ENCODE peak calls at places on chromosome 22, in five cellular contexts. M is transverse colon, C is mammary epithelial cell, H is OCI-LY7, L is sigmoid colon. F is an unnamed sample.

GRCh38 chr22:17268501-17269223 is 49.4 kb upstream of the ADA2 start:
- DNase-seq in H (peak; percentile 24), L (no peak), M (no peak), C (no peak), F (no peak)

GRCh38 chr22:32776800-32777199 is 24.7 kb upstream of the TIMP3 start:
- DNase-seq in C (peak; percentile 43), L (no peak), H (no peak), M (no peak), F (no peak)

GRCh38 chr22:24550028-24550901 is 4.7 kb downstream of the GUCD1 start:
- DNase-seq in H (no peak), M (peak; percentile 69), C (no peak), L (no peak), F (no peak)

GRCh38 chr22:24153959-24154358 is 27.3 kb upstream of the SUSD2 start:
- DNase-seq in C (no peak), L (no peak), H (peak; percentile 45), M (no peak), F (no peak)

GRCh38 chr22:27971926-27972325 is 52.9 kb upstream of the PITPNB start:
- DNase-seq in H (no peak), L (no peak), M (no peak), C (no peak), F (no peak)

GRCh38 chr22:37716708-37717107 is 19.9 kb downstream of the TRIOBP start:
- DNase-seq in H (no peak), L (no peak), C (peak; percentile 80), M (no peak), F (no peak)

GRCh38 chr22:23824476-23825245 is 14.1 kb downstream of the DERL3 start:
- DNase-seq in M (no peak), L (peak; percentile 43), C (no peak), H (no peak), F (no peak)

GRCh38 chr22:19800761-19801244 is 40.2 kb downstream of the TBX1 start:
- DNase-seq in L (peak; percentile 66), C (no peak), M (no peak), H (no peak), F (peak; percentile 27)

GRCh38 chr22:27677895-27678458 is 123.6 kb downstream of the MN1 start:
- DNase-seq in M (no peak), C (no peak), H (no peak), L (no peak), F (no peak)

GRCh38 chr22:30062256-30062655 is 18.0 kb upstream of the HORMAD2 start:
- DNase-seq in M (peak; percentile 52), H (no peak), C (no peak), L (no peak), F (no peak)

GRCh38 chr22:24427500-24428164 is at the start of gene ADORA2A:
- DNase-seq in L (no peak), C (no peak), M (peak; percentile 84), H (peak; percentile 97), F (no peak)

GRCh38 chr22:42562282-42562681 is 8.5 kb downstream of the SERHL2 start:
- DNase-seq in L (no peak), H (peak; percentile 70), C (no peak), M (no peak), F (no peak)

GRCh38 chr22:24137595-24137994 is 43.7 kb upstream of the SUSD2 start:
- DNase-seq in L (peak; percentile 75), M (no peak), C (no peak), H (no peak), F (peak; percentile 61)

GRCh38 chr22:19937616-19938473 is 3.7 kb upstream of the COMT start:
- DNase-seq in M (no peak), C (no peak), H (no peak), L (no peak), F (no peak)

GRCh38 chr22:23431337-23432072 is 148.6 kb downstream of the IGLL1 start:
- DNase-seq in H (no peak), M (no peak), C (no peak), L (no peak), F (no peak)

GRCh38 chr22:37218399-37218770 is 6.1 kb upstream of the SSTR3 start:
- DNase-seq in L (no peak), M (no peak), H (no peak), C (no peak), F (no peak)

GRCh38 chr22:19128009-19128401 is 3.1 kb upstream of the TSSK2 start:
- DNase-seq in H (no peak), M (no peak), C (no peak), L (no peak), F (no peak)

GRCh38 chr22:28440517-28441366 is 238.9 kb downstream of the TTC28 start:
- DNase-seq in M (no peak), L (no peak), C (no peak), H (no peak), F (no peak)

DNA sequence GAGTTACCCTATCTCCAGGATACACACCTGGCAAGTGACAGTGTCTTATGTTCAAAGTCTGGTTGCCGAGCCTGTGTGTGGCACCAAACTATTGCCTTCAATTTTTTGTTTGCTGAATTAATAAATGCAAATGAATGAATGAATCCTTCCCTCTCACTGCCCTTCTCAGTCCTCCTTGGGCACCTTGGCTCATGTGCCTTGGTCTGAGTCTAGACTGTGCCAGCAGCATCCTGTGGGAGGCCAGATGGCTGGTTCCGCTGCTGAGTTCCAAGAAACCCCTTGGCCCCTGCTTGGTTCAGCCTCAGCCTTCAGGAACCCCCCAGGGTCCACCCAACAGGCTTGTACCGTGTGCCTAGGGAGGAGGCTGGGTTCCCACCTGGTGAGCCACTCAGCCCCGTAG is 31.0 kb downstream of the TOB2 start:
- DNase-seq in L (no peak), H (no peak), C (no peak), M (no peak), F (no peak)
- H3K4me3 ChIP-seq in L (no peak overlapping the region), H (peak overlapping the region; percentile 80), C (no peak overlapping the region), M (no peak overlapping the region), F (no peak overlapping the region)

GRCh38 chr22:31275576-31275975 is 16.7 kb downstream of the PIK3IP1 start:
- DNase-seq in H (no peak), L (no peak), M (no peak), C (no peak), F (no peak)
- H3K36me3 ChIP-seq in H (peaks cover 53% of the 10 kb centered on the region), L (peaks cover 66% of the 10 kb centered on the region), M (no peaks in the 10 kb centered on the region), C (peaks cover 32% of the 10 kb centered on the region), F (peaks cover 20% of the 10 kb centered on the region)

DNA sequence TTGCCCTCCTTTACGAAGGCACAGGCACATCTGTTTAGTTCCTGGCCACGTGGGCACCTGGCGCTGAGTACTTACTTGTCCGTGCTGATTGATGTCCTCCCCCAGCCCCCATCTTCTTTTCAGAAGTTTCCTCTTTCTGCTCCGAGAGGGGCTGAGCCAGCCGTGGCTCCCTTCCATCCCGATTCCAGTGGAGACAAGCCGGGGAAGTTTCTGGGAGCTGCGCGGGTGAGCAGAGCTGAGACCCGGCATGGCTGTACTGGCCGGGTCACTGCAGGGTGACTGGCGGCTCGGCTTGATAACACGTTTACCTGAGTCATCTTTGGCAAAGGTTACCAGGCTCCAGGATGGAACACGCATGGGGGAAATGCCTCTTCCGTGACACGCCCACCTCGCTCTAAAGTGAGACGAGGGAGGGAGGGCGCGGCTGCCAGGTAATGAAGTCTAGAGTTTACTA is 45.4 kb upstream of the ATXN10 start:
- DNase-seq in H (no peak), C (peak; percentile 91), L (no peak), M (peak; percentile 80), F (no peak)
- H3K4me3 ChIP-seq in H (no peak overlapping the region), C (peak overlapping the region; percentile 14), L (no peak overlapping the region), M (no peak overlapping the region), F (no peak overlapping the region)

GRCh38 chr22:48432721-48433518 is 1394.8 kb downstream of the BRD1 start:
- DNase-seq in L (peak; percentile 57), H (no peak), C (no peak), M (no peak), F (no peak)

GRCh38 chr22:48431536-48432315 is 1395.9 kb downstream of the BRD1 start:
- DNase-seq in L (no peak), M (no peak), C (no peak), H (no peak), F (no peak)

GRCh38 chr22:48434868-48435250 is 1392.8 kb downstream of the BRD1 start:
- DNase-seq in C (no peak), L (no peak), M (no peak), H (no peak), F (no peak)

GRCh38 chr22:48434156-48434867 is 1393.4 kb downstream of the BRD1 start:
- DNase-seq in H (no peak), M (no peak), L (peak; percentile 40), C (no peak), F (no peak)

GRCh38 chr22:48433647-48434046 is 1394.0 kb downstream of the BRD1 start:
- DNase-seq in M (no peak), C (no peak), L (peak; percentile 44), H (no peak), F (no peak)
- H3K36me3 ChIP-seq in M (no peaks in the 10 kb centered on the region), C (no peaks in the 10 kb centered on the region), L (no peaks in the 10 kb centered on the region), H (no peaks in the 10 kb centered on the region), F (no peaks in the 10 kb centered on the region)

DNA sequence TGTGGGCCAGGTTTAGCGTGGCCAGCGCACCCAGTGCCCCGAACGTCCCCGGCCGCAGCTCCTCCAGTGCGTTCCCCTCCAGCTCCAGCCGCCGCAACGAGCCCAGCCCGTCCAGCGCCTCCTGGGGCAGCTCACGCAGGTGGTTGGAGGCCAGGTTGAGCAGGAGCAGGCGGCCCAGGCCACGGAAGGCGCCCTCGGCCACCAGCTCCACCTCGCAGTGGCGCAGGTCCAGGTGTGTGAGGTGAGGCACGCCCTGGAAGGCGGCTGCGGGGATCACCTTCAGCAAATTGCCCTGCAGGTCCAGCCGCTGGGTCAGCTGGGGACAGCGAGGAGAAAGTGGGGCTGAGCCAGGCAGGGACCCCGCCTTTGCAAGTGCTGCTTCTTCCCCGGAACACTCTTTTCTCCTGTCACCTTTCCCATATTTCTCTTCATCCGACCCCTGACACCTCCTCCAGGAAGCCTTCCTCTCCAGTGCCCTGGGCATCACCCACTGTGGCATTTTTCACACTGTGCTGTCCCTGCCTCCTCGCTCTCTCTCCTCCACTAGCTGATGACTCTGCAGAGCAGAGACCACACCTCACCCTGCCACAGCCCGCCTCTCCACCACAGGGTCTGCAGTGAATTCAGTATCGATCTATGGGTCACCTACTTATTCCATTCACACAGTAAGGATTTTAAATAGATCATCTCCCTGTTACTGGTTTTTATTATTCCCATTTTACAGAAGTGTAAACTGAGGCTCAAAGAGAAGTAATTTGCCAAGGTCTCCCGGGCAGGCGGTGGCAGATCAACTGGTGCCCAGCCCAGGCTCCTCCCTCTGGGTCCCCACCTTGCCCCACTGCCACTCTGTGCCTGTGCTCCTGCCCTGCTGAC is 1.9 kb downstream of the CHADL start:
- DNase-seq in H (no peak), L (no peak), C (no peak), M (no peak), F (no peak)
- H3K4me3 ChIP-seq in H (no peak overlapping the region), L (no peak overlapping the region), C (peak overlapping the region; percentile 47), M (no peak overlapping the region), F (no peak overlapping the region)

DNA sequence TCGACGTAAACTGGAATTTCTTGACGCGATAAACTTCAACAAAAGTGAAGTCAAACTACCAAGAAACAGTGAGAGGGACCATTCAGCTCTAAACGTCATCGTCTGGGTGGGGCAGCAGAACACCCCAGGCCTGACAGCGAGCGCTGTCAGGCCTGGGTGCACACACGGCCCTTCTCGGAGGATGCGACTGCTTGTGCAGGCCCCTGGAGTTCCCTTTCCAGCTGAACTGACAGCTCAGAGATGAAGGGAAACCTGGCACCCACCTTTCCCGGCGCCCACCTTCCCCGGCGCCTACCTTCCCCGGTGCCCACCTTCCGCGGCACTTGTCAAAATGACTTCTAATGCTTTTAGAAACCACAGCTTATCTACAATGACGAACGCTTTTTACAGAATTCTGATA is 47.9 kb downstream of the CERK start:
- DNase-seq in L (no peak), C (no peak), H (no peak), M (no peak), F (no peak)
- H3K36me3 ChIP-seq in L (peaks cover 91% of the 10 kb centered on the region), C (peaks cover 7% of the 10 kb centered on the region), H (peaks cover 31% of the 10 kb centered on the region), M (no peaks in the 10 kb centered on the region), F (peaks cover 12% of the 10 kb centered on the region)

GRCh38 chr22:39928556-39929401 is 27.9 kb downstream of the GRAP2 start:
- DNase-seq in L (no peak), C (peak; percentile 78), M (no peak), H (no peak), F (no peak)
- H3K4me3 ChIP-seq in L (no peak overlapping the region), C (no peak overlapping the region), M (no peak overlapping the region), H (no peak overlapping the region), F (no peak overlapping the region)

GRCh38 chr22:50461979-50462540 is 12.8 kb downstream of the SBF1 start:
- DNase-seq in H (no peak), C (no peak), L (no peak), M (no peak), F (no peak)
- H3K36me3 ChIP-seq in H (peaks cover 98% of the 10 kb centered on the region), C (peaks cover 20% of the 10 kb centered on the region), L (peaks cover 100% of the 10 kb centered on the region), M (peaks cover 4% of the 10 kb centered on the region), F (peaks cover 33% of the 10 kb centered on the region)

F was measured in MG63.